ENCODE peak calls at places on chromosomes 11 and 22, in ten cellular contexts. Q is endodermal cell, S is SJSA1, A is brain microvascular endothelial cell, P is AG04450, N is choroid plexus epithelial cell, Z is H7, O is PC-3, L is psoas muscle, T is astrocyte of the spinal cord. B is an unnamed sample.

GRCh38 chr11:59196777-59197176 is 15.9 kb downstream of the MPEG1 start:
- DNase-seq in L (no peak), A (no peak), N (no peak), Z (no peak), P (no peak), O (no peak), T (no peak), S (no peak), Q (no peak), B (no peak)

GRCh38 chr11:12494699-12495098 is 117.3 kb downstream of the PARVA start:
- DNase-seq in Q (no peak), O (no peak), T (peak), Z (no peak), P (no peak), A (peak), L (no peak), N (peak), S (no peak), B (no peak)

GRCh38 chr22:17121235-17122195 is at the start of gene TMEM121B:
- DNase-seq in T (peak), N (peak), O (no peak), L (peak), S (peak), P (no peak), Q (peak), A (peak), Z (peak), B (peak)

GRCh38 chr11:67268036-67268683 is 1.9 kb downstream of the GRK2 start:
- DNase-seq in A (no peak), T (no peak), P (no peak), S (no peak), N (no peak), Z (peak), O (no peak), Q (no peak), L (no peak), B (peak)

GRCh38 chr11:82765466-82766034 is 31.9 kb upstream of the FAM181B start:
- DNase-seq in S (no peak), O (no peak), L (no peak), P (no peak), Z (no peak), A (no peak), T (no peak), N (no peak), Q (no peak), B (no peak)

GRCh38 chr11:111911563-111912401 is at the start of gene CRYAB:
- DNase-seq in Q (peak), A (peak), Z (peak), T (peak), O (peak), P (peak), S (peak), L (peak), N (peak), B (peak)

GRCh38 chr22:43993072-43993760 is 30.9 kb upstream of the PARVB start:
- DNase-seq in O (peak), Q (peak), A (peak), S (peak), N (peak), P (peak), L (peak), T (peak), Z (peak), B (no peak)

GRCh38 chr11:67024966-67025365 is 2.0 kb downstream of the SYT12 start:
- DNase-seq in O (peak), P (no peak), N (no peak), T (no peak), L (no peak), A (no peak), S (no peak), Z (no peak), Q (no peak), B (no peak)

GRCh38 chr22:24768537-24769374 is 5.8 kb downstream of the PIWIL3 start:
- DNase-seq in L (peak), T (peak), S (peak), N (peak), Z (peak), Q (peak), O (peak), A (peak), P (peak), B (peak)

GRCh38 chr11:114197799-114198500 is 98.2 kb upstream of the NNMT start:
- DNase-seq in S (no peak), N (peak), L (peak), Q (no peak), T (peak), A (peak), O (peak), Z (no peak), P (peak), B (peak)

GRCh38 chr11:6433998-6434650 is 6.7 kb downstream of the HPX start:
- DNase-seq in Q (no peak), A (no peak), P (no peak), N (no peak), Z (no peak), S (no peak), L (no peak), O (no peak), T (no peak), B (no peak)

GRCh38 chr11:131579932-131580387 is 209.5 kb downstream of the NTM start:
- DNase-seq in N (peak), T (peak), O (peak), Z (peak), L (peak), S (peak), P (no peak), A (peak), Q (peak), B (no peak)

GRCh38 chr11:83140691-83141455 is 16.1 kb upstream of the PCF11 start:
- DNase-seq in A (no peak), N (no peak), Z (no peak), S (no peak), Q (no peak), T (no peak), L (no peak), O (no peak), P (no peak), B (no peak)

GRCh38 chr22:41650821-41651220 is 29.7 kb downstream of the XRCC6 start:
- DNase-seq in O (no peak), S (no peak), L (no peak), N (no peak), Z (no peak), P (no peak), A (no peak), T (no peak), Q (no peak), B (no peak)

GRCh38 chr11:8871283-8871775 is 39.7 kb upstream of the AKIP1 start:
- DNase-seq in P (peak), N (peak), O (peak), S (peak), T (peak), L (peak), Q (peak), A (peak), Z (peak), B (no peak)

GRCh38 chr11:67255353-67255752 is 10.9 kb upstream of the GRK2 start:
- DNase-seq in P (no peak), Q (no peak), O (no peak), S (peak), N (no peak), T (no peak), A (no peak), L (no peak), Z (no peak), B (no peak)

GRCh38 chr22:24086310-24086709 is 75.2 kb downstream of the CABIN1 start:
- DNase-seq in P (no peak), Z (no peak), N (no peak), T (no peak), L (no peak), A (no peak), S (no peak), O (no peak), Q (no peak), B (peak)

GRCh38 chr11:78039391-78039918 is 16.4 kb upstream of the KCTD14 start:
- DNase-seq in S (no peak), Z (no peak), N (no peak), Q (no peak), A (no peak), L (no peak), P (no peak), O (no peak), T (no peak), B (no peak)

GRCh38 chr11:78313181-78313788 is 104.3 kb downstream of the GAB2 start:
- DNase-seq in Q (no peak), L (no peak), A (peak), Z (no peak), N (peak), P (no peak), T (peak), S (no peak), O (peak), B (peak)

GRCh38 chr11:121366970-121367369 is 74.4 kb downstream of the SC5D start:
- DNase-seq in Z (no peak), S (no peak), P (no peak), A (no peak), O (no peak), T (no peak), Q (no peak), L (no peak), N (no peak), B (no peak)

GRCh38 chr11:67353317-67354313 is at the start of gene POLD4:
- DNase-seq in S (peak), A (peak), P (peak), L (peak), O (peak), Z (peak), N (peak), T (peak), Q (peak), B (peak)

GRCh38 chr22:35397095-35397904 is 2.6 kb upstream of the MCM5 start:
- DNase-seq in T (peak), Q (no peak), O (no peak), N (peak), P (no peak), L (no peak), A (no peak), Z (peak), S (no peak), B (no peak)

GRCh38 chr22:41446057-41446501 is 522 bp downstream of the TOB2 start:
- DNase-seq in N (peak), L (peak), A (no peak), Z (peak), T (no peak), O (no peak), P (no peak), S (no peak), Q (peak), B (no peak)

GRCh38 chr22:41123151-41123550 is 30.8 kb downstream of the EP300 start:
- DNase-seq in Z (no peak), Q (no peak), P (no peak), N (peak), A (no peak), S (no peak), L (no peak), T (no peak), O (no peak), B (no peak)

GRCh38 chr11:21771097-21771496 is 421.8 kb upstream of the ANO5 start:
- DNase-seq in O (no peak), T (no peak), N (no peak), Z (no peak), S (no peak), L (no peak), A (no peak), Q (no peak), P (no peak), B (no peak)

GRCh38 chr11:29272019-29272654 is 744.7 kb downstream of the KCNA4 start:
- DNase-seq in L (no peak), P (no peak), Q (no peak), Z (peak), A (peak), N (peak), T (peak), S (no peak), O (peak), B (no peak)

DNA sequence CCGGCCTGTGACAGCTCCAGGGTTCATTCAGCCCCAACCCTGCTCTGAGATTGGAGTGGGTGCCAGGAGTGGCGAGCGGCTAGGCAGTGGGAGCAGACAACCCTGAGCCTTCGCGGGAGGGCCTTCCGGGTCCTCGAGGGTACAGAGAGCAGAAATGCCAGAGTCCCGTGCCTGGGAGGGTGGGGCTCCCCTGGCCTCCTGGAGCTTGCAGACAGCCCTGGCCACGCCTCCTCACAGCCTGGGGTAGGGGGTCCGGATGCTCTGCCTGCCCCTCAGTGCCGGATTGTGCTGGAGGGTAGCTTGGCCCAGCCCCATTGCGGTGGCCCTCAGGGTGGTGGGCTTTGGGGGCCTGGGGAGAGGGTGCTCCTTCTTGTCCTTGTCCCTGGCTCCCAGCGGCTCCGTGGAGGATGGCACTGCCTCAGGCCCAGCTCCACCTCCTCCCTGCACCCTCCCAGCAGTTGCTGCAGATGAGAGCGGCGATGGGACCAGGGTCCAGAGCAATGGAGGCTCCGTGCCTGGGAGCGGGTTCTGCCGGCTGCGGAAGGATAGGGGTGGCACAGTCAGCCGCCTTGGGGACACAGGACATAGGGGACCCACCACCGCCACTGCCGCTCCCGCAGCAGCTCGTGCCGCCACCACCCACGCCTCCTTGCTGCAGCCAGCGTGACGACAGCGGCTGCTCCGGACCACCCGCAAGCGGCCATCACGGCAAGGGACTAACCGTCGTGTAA is 34.9 kb upstream of the OR10G7 start:
- DNase-seq in P (no peak), S (peak), T (no peak), O (no peak), A (no peak), Z (no peak), L (peak), Q (peak), N (no peak), B (no peak)
- H3K4me3 ChIP-seq in P (peak), S (peak), T (peak), O (peak), A (peak), Z (peak), L (peak), Q (no peak), N (peak), B (peak)

DNA sequence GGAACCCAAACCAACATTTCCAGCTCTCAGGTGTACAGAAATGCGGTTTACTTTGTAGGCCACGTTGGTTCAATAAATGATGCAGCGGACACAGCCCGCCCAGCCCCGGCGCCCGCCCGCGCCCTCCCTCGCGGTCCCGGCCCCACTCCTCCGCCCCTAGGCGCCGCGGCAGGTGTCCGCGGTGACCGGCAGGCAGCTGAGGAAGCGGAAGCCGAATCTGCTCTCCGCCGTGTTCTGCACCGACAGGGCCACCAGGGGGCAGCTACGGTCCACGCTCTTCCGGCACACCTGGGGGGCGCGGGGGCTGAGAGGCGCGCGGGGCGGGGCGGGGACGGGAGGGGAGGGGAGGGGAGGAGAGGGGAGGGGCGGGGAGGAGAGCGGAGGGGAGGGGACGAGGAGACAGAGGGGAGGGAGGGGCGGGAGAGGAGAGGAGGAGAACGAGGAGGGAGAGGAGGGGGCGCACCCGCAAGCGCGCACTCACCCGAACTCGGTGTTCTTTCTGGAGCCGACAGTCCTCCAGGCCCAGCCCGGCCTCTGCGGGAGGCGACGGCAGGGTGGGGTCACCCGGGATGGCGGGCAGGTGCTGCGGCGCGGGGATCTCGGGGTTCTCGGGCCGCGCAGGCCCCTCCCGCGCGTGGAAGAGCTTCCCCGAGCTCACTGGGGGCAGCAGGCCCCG is 5.6 kb downstream of the LMNTD2 start:
- DNase-seq in A (no peak), T (peak), N (peak), Q (peak), S (no peak), L (peak), P (no peak), Z (peak), O (peak), B (no peak)
- H3K4me3 ChIP-seq in A (no peak), T (no peak), N (no peak), Q (peak), S (no peak), L (peak), P (no peak), Z (peak), O (peak), B (peak)

DNA sequence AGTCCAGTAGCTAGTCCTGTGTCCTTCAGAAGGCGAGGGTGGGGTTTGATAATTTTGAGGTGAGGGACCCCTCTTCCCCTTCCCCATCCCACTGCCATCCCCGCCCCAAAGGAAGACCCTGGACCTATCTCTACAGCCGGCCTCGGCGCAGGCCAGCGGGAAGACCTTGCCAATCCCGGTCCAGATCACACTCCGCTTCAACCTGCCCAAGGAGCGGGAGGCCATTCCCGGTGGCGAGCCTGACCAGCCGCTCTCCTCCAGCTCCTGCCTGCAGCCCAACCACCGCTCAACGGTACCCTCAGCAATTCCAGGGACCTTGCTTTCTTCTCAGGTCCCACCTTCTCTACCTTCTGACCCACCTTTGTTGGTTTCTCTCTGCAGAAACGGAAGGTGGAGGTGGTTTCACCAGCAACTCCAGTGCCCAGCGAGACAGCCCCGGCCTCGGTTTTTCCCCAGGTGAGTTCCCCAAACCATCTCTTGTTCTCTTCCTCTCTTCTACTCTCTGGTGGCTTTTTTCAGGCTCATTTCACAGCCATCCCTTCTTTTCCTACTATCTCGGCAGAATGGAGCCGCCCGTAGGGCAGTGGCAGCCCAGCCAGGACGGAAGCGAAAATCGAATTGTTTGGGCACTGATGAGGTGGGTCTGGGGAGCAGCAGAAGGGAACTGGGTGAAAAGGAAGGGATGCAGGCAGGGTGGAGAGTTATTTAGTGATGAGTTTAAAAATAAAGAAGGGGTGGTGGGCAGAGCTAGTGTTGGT is 1.3 kb downstream of the KAT5 start:
- DNase-seq in A (no peak), N (no peak), P (no peak), T (no peak), S (no peak), O (no peak), Q (no peak), Z (no peak), L (no peak), B (no peak)
- H3K4me3 ChIP-seq in A (peak), N (peak), P (peak), T (no peak), S (peak), O (peak), Q (peak), Z (no peak), L (peak), B (peak)

GRCh38 chr11:64340671-64341335 is 799 bp downstream of the CCDC88B start:
- DNase-seq in N (no peak), A (no peak), T (no peak), L (no peak), Q (peak), S (peak), P (no peak), O (no peak), Z (peak), B (no peak)
- H3K4me3 ChIP-seq in N (no peak), A (no peak), T (no peak), L (no peak), Q (no peak), S (no peak), P (no peak), O (no peak), Z (peak), B (peak)

GRCh38 chr11:124877631-124878496 is 12.6 kb downstream of the ROBO3 start:
- DNase-seq in N (no peak), L (no peak), P (no peak), Q (peak), S (no peak), T (no peak), Z (peak), O (no peak), A (no peak), B (no peak)
- H3K4me3 ChIP-seq in N (peak), L (peak), P (peak), Q (no peak), S (no peak), T (peak), Z (peak), O (no peak), A (peak), B (peak)

DNA sequence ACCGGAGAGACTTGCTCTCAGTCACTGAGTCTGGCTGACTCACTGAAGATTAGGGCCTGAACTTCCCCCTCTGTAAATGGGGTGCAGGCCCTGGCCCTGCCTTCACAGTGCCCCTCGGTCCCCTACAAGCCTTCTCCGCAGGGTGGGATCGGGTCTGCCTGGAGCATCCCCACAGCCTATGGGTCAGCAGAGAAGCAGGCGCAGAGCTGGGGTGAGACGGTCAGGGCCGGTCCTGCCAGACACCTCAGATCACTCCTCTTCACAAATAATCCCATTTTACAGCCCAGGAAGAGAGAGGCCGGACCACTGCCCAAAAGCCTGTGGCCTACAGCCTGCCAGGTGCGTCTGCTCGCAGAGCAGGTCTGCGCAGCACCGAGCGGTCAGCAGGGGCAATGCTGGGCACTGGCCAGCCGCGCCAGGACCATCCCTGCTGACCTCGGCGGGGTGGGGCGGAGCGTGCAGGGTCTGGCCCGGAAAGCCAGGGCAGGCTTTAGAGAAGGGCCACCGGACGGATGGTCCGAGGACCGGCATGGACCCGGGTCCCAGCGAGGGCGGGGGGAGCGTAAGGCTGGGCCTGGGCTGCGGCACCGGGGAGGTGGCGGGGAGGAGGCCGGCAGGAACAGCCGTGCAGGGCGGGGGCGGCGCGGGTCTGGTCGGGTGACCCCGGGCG is 518 bp upstream of the SEPTIN5 start:
- DNase-seq in N (no peak), O (no peak), T (no peak), Z (peak), Q (peak), A (no peak), P (no peak), S (no peak), L (peak), B (no peak)
- H3K4me3 ChIP-seq in N (peak), O (peak), T (peak), Z (peak), Q (no peak), A (peak), P (peak), S (peak), L (peak), B (peak)

GRCh38 chr11:128476729-128477128 is 110.6 kb downstream of the ETS1 start:
- DNase-seq in Q (no peak), Z (no peak), P (no peak), O (no peak), T (no peak), A (peak), S (no peak), L (no peak), N (peak), B (no peak)
- H3K4me3 ChIP-seq in Q (no peak), Z (no peak), P (no peak), O (no peak), T (no peak), A (no peak), S (no peak), L (no peak), N (no peak), B (no peak)

GRCh38 chr11:45165806-45166603 is 19.6 kb downstream of the PRDM11 start:
- DNase-seq in S (no peak), Q (no peak), L (no peak), O (no peak), N (no peak), T (no peak), P (no peak), A (no peak), Z (no peak), B (no peak)
- H3K4me3 ChIP-seq in S (no peak), Q (no peak), L (no peak), O (no peak), N (no peak), T (no peak), P (no peak), A (no peak), Z (no peak), B (no peak)

B was measured in ascending aorta.